ENCODE peak calls at places on chromosome 9, in ten cellular contexts. I is tibial nerve; A is AG10803; V is HCT116; Z is CD8-positive, alpha-beta memory T cell; L is SJSA1; W is HFF-Myc; T is AG04450; R is PC-3; G is foreskin fibroblast. X is an unnamed sample.

GRCh38 chr9:110133059-110133458 is 74.9 kb downstream of the C9orf152 start:
- DNase-seq in L (no peak), A (no peak), I (no peak), R (peak), G (no peak), W (no peak), T (no peak), Z (no peak), V (no peak), X (no peak)

GRCh38 chr9:13186091-13186490 is 93.4 kb downstream of the MPDZ start:
- DNase-seq in W (no peak), V (no peak), T (no peak), I (no peak), L (no peak), Z (no peak), A (no peak), R (no peak), G (no peak), X (no peak)

GRCh38 chr9:123795336-123795735 is 134.6 kb downstream of the DENND1A start:
- DNase-seq in W (no peak), A (no peak), L (no peak), Z (no peak), G (no peak), V (no peak), R (no peak), I (no peak), T (no peak), X (no peak)

GRCh38 chr9:135215571-135216161 is 128.2 kb downstream of the OLFM1 start:
- DNase-seq in R (peak), L (no peak), I (no peak), V (no peak), T (no peak), A (no peak), W (no peak), G (no peak), Z (no peak), X (no peak)

GRCh38 chr9:116421006-116421538 is 266.0 kb upstream of the TRIM32 start:
- DNase-seq in T (no peak), R (no peak), G (peak), W (no peak), V (no peak), I (no peak), Z (no peak), A (peak), L (no peak), X (no peak)

GRCh38 chr9:73042155-73042554 is 89.3 kb upstream of the ALDH1A1 start:
- DNase-seq in T (no peak), Z (no peak), I (no peak), L (no peak), R (no peak), G (peak), V (no peak), W (no peak), A (peak), X (no peak)

GRCh38 chr9:86287013-86287412 is 4.7 kb upstream of the ISCA1 start:
- DNase-seq in Z (no peak), I (no peak), A (peak), G (peak), R (peak), W (no peak), V (no peak), L (no peak), T (no peak), X (no peak)

GRCh38 chr9:90458485-90458884 is 184.1 kb downstream of the DIRAS2 start:
- DNase-seq in Z (no peak), G (no peak), T (no peak), L (no peak), I (no peak), R (peak), V (peak), A (no peak), W (no peak), X (no peak)

GRCh38 chr9:120109242-120109641 is 470.7 kb downstream of the CDK5RAP2 start:
- DNase-seq in G (no peak), I (no peak), L (no peak), W (no peak), Z (no peak), T (no peak), V (peak), R (no peak), A (peak), X (no peak)

GRCh38 chr9:81879501-81879916 is 48.7 kb upstream of the SPATA31D4 start:
- DNase-seq in A (no peak), G (no peak), W (no peak), T (no peak), R (peak), I (no peak), V (no peak), Z (no peak), L (no peak), X (no peak)

DNA sequence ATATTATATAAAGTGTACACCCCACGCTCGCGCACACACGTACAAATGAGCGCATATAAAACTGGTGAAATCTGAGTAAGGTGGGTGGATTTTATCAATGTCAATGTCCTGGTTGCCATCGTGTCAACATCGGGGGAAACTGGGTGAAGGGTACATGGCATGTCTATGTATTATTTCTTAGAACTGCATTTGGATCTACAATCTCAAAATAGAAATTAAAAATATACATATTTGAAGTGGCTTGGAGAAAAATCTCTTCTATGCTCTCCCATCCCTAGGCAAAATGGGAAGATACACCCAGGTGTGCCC is 763 bp upstream of the WHRN start:
- DNase-seq in R (no peak), W (no peak), T (no peak), A (no peak), Z (no peak), V (no peak), L (no peak), I (no peak), G (no peak), X (no peak)
- H3K4me3 ChIP-seq in R (peak), W (peak), T (peak), A (peak), Z (peak), V (peak), L (peak), I (no peak), G (peak), X (peak)

GRCh38 chr9:129352157-129352870 is 174.3 kb upstream of the IER5L start:
- DNase-seq in L (no peak), A (no peak), T (no peak), I (peak), W (no peak), V (no peak), G (no peak), R (no peak), Z (no peak), X (no peak)
- H3K4me3 ChIP-seq in L (peak), A (peak), T (peak), I (peak), W (peak), V (no peak), G (peak), R (peak), Z (peak), X (peak)

DNA sequence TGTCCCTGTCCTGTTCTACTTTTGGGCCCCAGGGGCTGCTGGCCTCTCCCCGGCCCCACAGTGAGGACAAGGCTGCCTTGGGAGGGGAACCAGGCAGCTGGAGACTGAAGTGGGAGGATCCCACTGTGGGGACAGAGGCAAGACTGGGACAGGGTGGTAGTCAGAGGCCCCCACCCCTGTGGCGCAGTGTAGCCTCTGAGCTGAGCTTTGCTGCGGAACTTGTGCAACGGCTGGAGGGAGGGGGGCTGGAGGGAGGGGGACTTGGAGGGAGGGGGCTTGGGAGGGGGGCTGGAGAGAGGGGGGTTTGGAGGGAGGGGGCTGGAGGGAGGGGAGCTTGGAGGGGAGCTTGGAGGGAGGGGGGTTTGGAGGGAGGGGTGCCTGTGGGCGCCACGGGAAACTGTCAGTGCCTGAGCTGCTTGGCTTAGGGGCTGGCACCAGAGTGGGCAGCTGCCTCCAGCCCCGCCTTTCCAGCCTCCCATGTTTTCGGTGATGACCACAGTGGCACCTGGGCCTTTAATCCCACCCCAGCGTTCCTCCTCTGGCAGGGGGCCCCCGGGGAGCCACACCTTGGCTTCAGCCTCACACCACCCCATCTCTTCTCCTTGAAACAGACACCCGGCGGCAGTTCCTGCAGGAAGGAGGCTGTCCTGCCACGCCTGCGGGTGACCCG is 2.3 kb upstream of the FUT7 start:
- DNase-seq in L (no peak), T (no peak), A (no peak), W (no peak), G (no peak), V (no peak), I (no peak), R (no peak), Z (no peak), X (no peak)
- H3K4me3 ChIP-seq in L (no peak), T (no peak), A (no peak), W (no peak), G (no peak), V (no peak), I (no peak), R (peak), Z (peak), X (no peak)

GRCh38 chr9:127189628-127190027 is 67.2 kb upstream of the ANGPTL2 start:
- DNase-seq in W (no peak), I (no peak), L (no peak), R (no peak), T (no peak), A (no peak), V (no peak), Z (no peak), G (no peak), X (no peak)
- H3K4me3 ChIP-seq in W (no peak), I (no peak), L (no peak), R (no peak), T (no peak), A (no peak), V (no peak), Z (no peak), G (no peak), X (no peak)

GRCh38 chr9:16291921-16292320 is 578.5 kb downstream of the BNC2 start:
- DNase-seq in T (no peak), V (no peak), A (no peak), Z (no peak), W (no peak), L (no peak), I (no peak), G (no peak), R (no peak), X (no peak)

GRCh38 chr9:16286160-16286559 is 584.3 kb downstream of the BNC2 start:
- DNase-seq in Z (no peak), L (no peak), R (no peak), V (no peak), W (no peak), G (no peak), T (no peak), I (no peak), A (no peak), X (no peak)

GRCh38 chr9:16289639-16290038 is 580.8 kb downstream of the BNC2 start:
- DNase-seq in G (peak), V (no peak), A (no peak), T (no peak), Z (no peak), R (no peak), L (no peak), W (no peak), I (no peak), X (no peak)

GRCh38 chr9:16293610-16294009 is 576.9 kb downstream of the BNC2 start:
- DNase-seq in L (no peak), T (no peak), V (no peak), Z (no peak), G (no peak), I (no peak), W (no peak), A (peak), R (no peak), X (no peak)

GRCh38 chr9:16290169-16290568 is 580.3 kb downstream of the BNC2 start:
- DNase-seq in L (no peak), A (no peak), W (no peak), I (no peak), R (no peak), V (no peak), Z (no peak), T (no peak), G (no peak), X (no peak)
- H3K4me3 ChIP-seq in L (no peak), A (no peak), W (no peak), I (no peak), R (no peak), V (no peak), Z (no peak), T (no peak), G (no peak), X (no peak)

GRCh38 chr9:121566401-121567141 is 66.9 kb upstream of the GGTA1 start:
- DNase-seq in R (peak), L (no peak), I (no peak), A (peak), V (no peak), Z (no peak), G (peak), W (no peak), T (no peak), X (no peak)

GRCh38 chr9:121568541-121569265 is 69.1 kb upstream of the GGTA1 start:
- DNase-seq in R (no peak), V (no peak), W (no peak), Z (no peak), I (peak), G (no peak), T (no peak), A (peak), L (no peak), X (no peak)

GRCh38 chr9:121569266-121569648 is 69.6 kb upstream of the GGTA1 start:
- DNase-seq in V (no peak), W (no peak), T (no peak), A (no peak), G (no peak), R (no peak), L (no peak), I (no peak), Z (no peak), X (no peak)

GRCh38 chr9:121567142-121568100 is 67.8 kb upstream of the GGTA1 start:
- DNase-seq in W (no peak), L (no peak), G (peak), I (no peak), V (no peak), T (no peak), A (no peak), R (no peak), Z (no peak), X (no peak)

GRCh38 chr9:121568101-121568460 is 68.4 kb upstream of the GGTA1 start:
- DNase-seq in L (no peak), W (no peak), A (no peak), V (no peak), G (no peak), R (no peak), Z (no peak), T (no peak), I (no peak), X (no peak)
- H3K4me3 ChIP-seq in L (no peak), W (no peak), A (peak), V (no peak), G (peak), R (no peak), Z (no peak), T (peak), I (no peak), X (no peak)

X was measured in BJ.